ENCODE peak calls at places on chromosomes 7 and 10, in seven cellular contexts. One of them, this sample, is unnamed.

GRCh38 chr7:91846436-91846835 is 34.1 kb downstream of the MTERF1 start:
- DNase-seq in SK-N-MC: no peak
- DNase-seq in PC-3: no peak
- DNase-seq in astrocyte: peak; percentile 65
- DNase-seq in HepG2: no peak
- DNase-seq in GM23248: peak; percentile 49
- DNase-seq in neural progenitor cell: no peak
- DNase-seq in this sample: no peak

GRCh38 chr10:46229144-46229563 is 57.6 kb upstream of the ANTXRL start:
- DNase-seq in SK-N-MC: no peak
- DNase-seq in PC-3: no peak
- DNase-seq in astrocyte: no peak
- DNase-seq in HepG2: peak; percentile 46
- DNase-seq in GM23248: peak; percentile 38
- DNase-seq in neural progenitor cell: peak; percentile 78
- DNase-seq in this sample: peak; percentile 50

GRCh38 chr10:53223846-53224245 is 451.3 kb upstream of the MBL2 start:
- DNase-seq in SK-N-MC: peak; percentile 22
- DNase-seq in PC-3: no peak
- DNase-seq in astrocyte: no peak
- DNase-seq in HepG2: no peak
- DNase-seq in GM23248: no peak
- DNase-seq in neural progenitor cell: peak; percentile 78
- DNase-seq in this sample: no peak

GRCh38 chr7:55134786-55135185 is 116.0 kb downstream of the EGFR start:
- DNase-seq in SK-N-MC: no peak
- DNase-seq in PC-3: no peak
- DNase-seq in astrocyte: no peak
- DNase-seq in HepG2: no peak
- DNase-seq in GM23248: no peak
- DNase-seq in neural progenitor cell: no peak
- DNase-seq in this sample: no peak

GRCh38 chr10:132356621-132357195 is 24.7 kb downstream of the LRRC27 start:
- DNase-seq in SK-N-MC: no peak
- DNase-seq in PC-3: no peak
- DNase-seq in astrocyte: no peak
- DNase-seq in HepG2: no peak
- DNase-seq in GM23248: no peak
- DNase-seq in neural progenitor cell: no peak
- DNase-seq in this sample: no peak

GRCh38 chr10:46552526-46553237 is 3.8 kb downstream of the GPRIN2 start:
- DNase-seq in SK-N-MC: no peak
- DNase-seq in PC-3: no peak
- DNase-seq in astrocyte: no peak
- DNase-seq in HepG2: no peak
- DNase-seq in GM23248: no peak
- DNase-seq in neural progenitor cell: no peak
- DNase-seq in this sample: no peak

GRCh38 chr7:43018446-43018845 is 86.3 kb downstream of the MRPL32 start:
- DNase-seq in SK-N-MC: no peak
- DNase-seq in PC-3: peak; percentile 91
- DNase-seq in astrocyte: peak; percentile 27
- DNase-seq in HepG2: no peak
- DNase-seq in GM23248: peak; percentile 72
- DNase-seq in neural progenitor cell: no peak
- DNase-seq in this sample: no peak

GRCh38 chr10:5419466-5420094 is 7.2 kb downstream of the NET1 start:
- DNase-seq in SK-N-MC: no peak
- DNase-seq in PC-3: no peak
- DNase-seq in astrocyte: peak; percentile 65
- DNase-seq in HepG2: no peak
- DNase-seq in GM23248: no peak
- DNase-seq in neural progenitor cell: no peak
- DNase-seq in this sample: no peak

GRCh38 chr10:61503051-61503450 is 49.9 kb upstream of the TMEM26 start:
- DNase-seq in SK-N-MC: no peak
- DNase-seq in PC-3: peak; percentile 55
- DNase-seq in astrocyte: peak; percentile 43
- DNase-seq in HepG2: no peak
- DNase-seq in GM23248: peak; percentile 85
- DNase-seq in neural progenitor cell: no peak
- DNase-seq in this sample: no peak

GRCh38 chr7:52209658-52210057 is 825.8 kb upstream of the POM121L12 start:
- DNase-seq in SK-N-MC: no peak
- DNase-seq in PC-3: no peak
- DNase-seq in astrocyte: peak; percentile 18
- DNase-seq in HepG2: no peak
- DNase-seq in GM23248: no peak
- DNase-seq in neural progenitor cell: no peak
- DNase-seq in this sample: no peak

GRCh38 chr7:37208528-37208927 is 240.1 kb downstream of the ELMO1 start:
- DNase-seq in SK-N-MC: no peak
- DNase-seq in PC-3: peak; percentile 5
- DNase-seq in astrocyte: peak; percentile 38
- DNase-seq in HepG2: peak; percentile 53
- DNase-seq in GM23248: peak; percentile 33
- DNase-seq in neural progenitor cell: peak; percentile 70
- DNase-seq in this sample: peak; percentile 43

GRCh38 chr7:70040971-70041766 is 442.9 kb downstream of the AUTS2 start:
- DNase-seq in SK-N-MC: peak; percentile 66
- DNase-seq in PC-3: no peak
- DNase-seq in astrocyte: no peak
- DNase-seq in HepG2: no peak
- DNase-seq in GM23248: peak; percentile 55
- DNase-seq in neural progenitor cell: peak; percentile 31
- DNase-seq in this sample: no peak

GRCh38 chr10:131233611-131234258 is 77.8 kb downstream of the TCERG1L start:
- DNase-seq in SK-N-MC: no peak
- DNase-seq in PC-3: no peak
- DNase-seq in astrocyte: no peak
- DNase-seq in HepG2: no peak
- DNase-seq in GM23248: no peak
- DNase-seq in neural progenitor cell: no peak
- DNase-seq in this sample: no peak

DNA sequence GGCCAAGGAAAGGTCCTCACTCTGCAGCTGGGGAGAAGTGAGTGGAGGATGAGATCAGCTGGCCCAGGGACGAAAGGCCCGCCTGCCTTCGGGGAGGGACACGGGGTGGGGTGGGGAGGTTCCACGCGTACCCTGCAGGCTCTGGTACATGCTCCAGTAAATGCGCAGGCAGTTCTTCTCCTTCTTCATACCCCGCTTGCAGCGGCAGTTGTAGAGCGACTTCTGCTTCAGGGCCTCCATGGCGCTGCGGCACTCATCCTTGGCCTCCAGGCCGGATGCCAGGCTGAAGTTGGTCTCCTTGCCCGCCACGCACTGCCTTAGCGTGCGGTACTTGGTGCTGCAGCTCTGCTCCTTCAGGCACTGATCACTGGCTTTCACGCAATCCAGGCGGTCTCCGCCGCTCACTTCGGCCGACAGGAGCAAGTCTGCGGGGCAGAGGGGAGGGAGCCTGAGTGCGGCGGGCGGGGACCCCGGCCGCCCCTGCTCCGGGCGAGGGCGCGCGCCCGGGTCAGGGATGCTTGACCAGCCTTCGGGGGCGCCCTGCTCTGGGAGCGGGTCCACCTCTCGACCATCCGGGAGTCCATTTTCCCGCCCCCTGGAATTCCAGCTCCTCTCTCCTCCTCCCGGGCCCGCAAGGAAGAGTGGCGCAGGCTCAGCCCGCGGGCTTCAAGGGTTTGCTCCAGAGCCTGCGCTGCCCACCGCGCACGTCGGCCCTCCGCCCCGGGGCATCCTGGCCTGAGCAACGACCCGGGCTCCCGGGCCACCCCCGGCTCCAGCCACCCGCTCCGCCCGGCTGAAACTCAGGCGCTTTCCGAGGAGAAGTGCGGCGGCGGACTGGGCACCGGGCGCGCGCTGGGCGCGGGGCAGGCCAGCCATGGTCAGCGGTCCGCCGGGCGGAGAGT is 2.1 kb downstream of the GFRA1 start:
- DNase-seq in SK-N-MC: no peak
- DNase-seq in PC-3: no peak
- DNase-seq in astrocyte: no peak
- DNase-seq in HepG2: no peak
- DNase-seq in GM23248: peak; percentile 46
- DNase-seq in neural progenitor cell: peak; percentile 69
- DNase-seq in this sample: no peak
- TF ChIP-seq EZH2 in SK-N-MC: no peak
- TF ChIP-seq EZH2 in PC-3: no peak
- TF ChIP-seq EZH2 in astrocyte: peak; percentile 64
- TF ChIP-seq EZH2 in HepG2: no peak
- TF ChIP-seq EZH2 in GM23248: no peak
- TF ChIP-seq EZH2 in neural progenitor cell: peak; percentile 91
- TF ChIP-seq EZH2 in this sample: no peak

GRCh38 chr7:6162331-6162620 is 110.1 kb downstream of the CYTH3 start:
- DNase-seq in SK-N-MC: no peak
- DNase-seq in PC-3: no peak
- DNase-seq in astrocyte: no peak
- DNase-seq in HepG2: no peak
- DNase-seq in GM23248: no peak
- DNase-seq in neural progenitor cell: no peak
- DNase-seq in this sample: no peak
- H3K27ac ChIP-seq in SK-N-MC: no peak overlapping the region
- H3K27ac ChIP-seq in PC-3: no peak overlapping the region
- H3K27ac ChIP-seq in astrocyte: no peak overlapping the region
- H3K27ac ChIP-seq in HepG2: no peak overlapping the region
- H3K27ac ChIP-seq in GM23248: no peak overlapping the region
- H3K27ac ChIP-seq in neural progenitor cell: no peak overlapping the region
- H3K27ac ChIP-seq in this sample: no peak overlapping the region

DNA sequence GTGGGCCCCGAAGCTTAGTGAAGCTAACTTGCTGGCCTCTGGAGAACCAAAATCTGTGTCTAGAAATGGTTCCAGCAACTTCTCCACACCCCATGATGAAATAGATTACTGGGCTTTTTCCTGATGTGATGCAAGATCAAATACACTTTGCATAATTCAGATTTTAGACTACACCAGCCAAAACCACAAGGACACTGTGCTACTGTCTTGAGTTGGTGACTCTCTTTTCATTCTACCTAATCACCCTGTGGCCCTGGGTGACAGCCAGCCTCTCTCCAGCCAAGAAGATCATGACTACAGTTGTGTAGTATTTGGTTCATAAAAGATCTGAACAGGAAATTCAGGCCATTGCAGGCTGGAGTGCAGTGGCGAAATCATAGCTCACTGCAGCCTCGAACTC is 22.2 kb downstream of the AZGP1 start:
- DNase-seq in SK-N-MC: no peak
- DNase-seq in PC-3: peak; percentile 36
- DNase-seq in astrocyte: no peak
- DNase-seq in HepG2: no peak
- DNase-seq in GM23248: peak; percentile 81
- DNase-seq in neural progenitor cell: no peak
- DNase-seq in this sample: peak; percentile 14
- H3K9ac ChIP-seq in SK-N-MC: no peak overlapping the region
- H3K9ac ChIP-seq in PC-3: no peak overlapping the region
- H3K9ac ChIP-seq in astrocyte: no peak overlapping the region
- H3K9ac ChIP-seq in HepG2: no peak overlapping the region
- H3K9ac ChIP-seq in GM23248: no peak overlapping the region
- H3K9ac ChIP-seq in neural progenitor cell: no peak overlapping the region
- H3K9ac ChIP-seq in this sample: no peak overlapping the region

GRCh38 chr10:117130862-117131389 is 7.1 kb downstream of the VAX1 start:
- DNase-seq in SK-N-MC: no peak
- DNase-seq in PC-3: no peak
- DNase-seq in astrocyte: no peak
- DNase-seq in HepG2: no peak
- DNase-seq in GM23248: no peak
- DNase-seq in neural progenitor cell: no peak
- DNase-seq in this sample: no peak

GRCh38 chr10:117134084-117135025 is 3.7 kb downstream of the VAX1 start:
- DNase-seq in SK-N-MC: no peak
- DNase-seq in PC-3: no peak
- DNase-seq in astrocyte: no peak
- DNase-seq in HepG2: no peak
- DNase-seq in GM23248: peak; percentile 41
- DNase-seq in neural progenitor cell: peak; percentile 82
- DNase-seq in this sample: no peak

GRCh38 chr10:117131390-117132327 is 6.4 kb downstream of the VAX1 start:
- DNase-seq in SK-N-MC: no peak
- DNase-seq in PC-3: no peak
- DNase-seq in astrocyte: no peak
- DNase-seq in HepG2: no peak
- DNase-seq in GM23248: no peak
- DNase-seq in neural progenitor cell: peak; percentile 65
- DNase-seq in this sample: no peak

GRCh38 chr10:117133273-117134083 is 4.6 kb downstream of the VAX1 start:
- DNase-seq in SK-N-MC: no peak
- DNase-seq in PC-3: no peak
- DNase-seq in astrocyte: no peak
- DNase-seq in HepG2: no peak
- DNase-seq in GM23248: no peak
- DNase-seq in neural progenitor cell: peak; percentile 58
- DNase-seq in this sample: no peak

DNA sequence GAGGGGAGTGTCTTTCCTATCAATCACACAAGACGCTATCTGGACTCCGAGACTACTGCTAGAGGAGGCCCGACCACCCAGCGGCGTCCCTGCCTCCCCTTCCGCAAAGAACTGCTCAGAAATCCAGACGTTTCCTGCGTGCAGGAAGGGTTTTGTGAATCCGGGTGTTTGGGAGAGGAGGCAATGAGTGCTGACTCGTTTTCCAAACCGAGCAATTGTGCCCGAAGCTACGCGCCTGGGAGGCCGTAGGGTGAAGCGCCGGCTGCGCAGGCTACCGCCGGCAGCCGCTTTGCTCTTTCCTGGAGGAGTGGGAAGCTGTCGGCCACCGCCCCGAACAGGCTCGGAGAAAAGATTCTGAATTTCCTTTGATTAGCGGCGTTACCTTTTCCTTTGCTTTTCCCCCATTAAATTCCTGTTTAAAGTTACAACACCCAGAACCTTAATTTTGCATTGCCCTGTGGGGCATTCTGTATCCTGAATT is 5.3 kb downstream of the VAX1 start:
- DNase-seq in SK-N-MC: no peak
- DNase-seq in PC-3: no peak
- DNase-seq in astrocyte: no peak
- DNase-seq in HepG2: no peak
- DNase-seq in GM23248: no peak
- DNase-seq in neural progenitor cell: peak; percentile 76
- DNase-seq in this sample: no peak
- TF ChIP-seq EZH2 in SK-N-MC: no peak
- TF ChIP-seq EZH2 in PC-3: no peak
- TF ChIP-seq EZH2 in astrocyte: peak; percentile 46
- TF ChIP-seq EZH2 in HepG2: no peak
- TF ChIP-seq EZH2 in GM23248: no peak
- TF ChIP-seq EZH2 in neural progenitor cell: no peak
- TF ChIP-seq EZH2 in this sample: no peak

GRCh38 chr7:21500117-21500516 is 42.7 kb upstream of the DNAH11 start:
- DNase-seq in SK-N-MC: no peak
- DNase-seq in PC-3: no peak
- DNase-seq in astrocyte: no peak
- DNase-seq in HepG2: no peak
- DNase-seq in GM23248: no peak
- DNase-seq in neural progenitor cell: no peak
- DNase-seq in this sample: no peak

DNA sequence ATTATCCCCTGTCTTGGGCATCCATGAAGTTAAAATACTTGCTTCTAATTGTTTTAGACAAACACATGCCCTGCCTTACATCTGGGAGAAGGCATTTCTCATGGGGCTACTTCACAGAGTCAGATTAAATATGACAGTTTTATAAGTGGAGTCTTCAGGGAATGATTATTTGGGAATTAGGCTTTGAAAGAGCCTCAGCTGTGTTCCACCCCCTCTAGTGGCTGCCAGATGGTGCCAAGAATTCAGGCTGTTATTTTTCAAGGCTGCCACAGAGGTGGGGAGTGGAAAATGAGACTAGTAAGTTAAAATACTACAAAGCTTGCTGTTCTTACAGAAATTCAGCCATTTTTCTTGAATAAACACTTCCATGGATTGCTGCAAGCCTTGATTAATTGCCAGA is 45.8 kb upstream of the DNAH11 start:
- DNase-seq in SK-N-MC: no peak
- DNase-seq in PC-3: no peak
- DNase-seq in astrocyte: no peak
- DNase-seq in HepG2: no peak
- DNase-seq in GM23248: peak; percentile 55
- DNase-seq in neural progenitor cell: no peak
- DNase-seq in this sample: no peak
- H3K27ac ChIP-seq in SK-N-MC: no peak overlapping the region
- H3K27ac ChIP-seq in PC-3: no peak overlapping the region
- H3K27ac ChIP-seq in astrocyte: no peak overlapping the region
- H3K27ac ChIP-seq in HepG2: no peak overlapping the region
- H3K27ac ChIP-seq in GM23248: no peak overlapping the region
- H3K27ac ChIP-seq in neural progenitor cell: no peak overlapping the region
- H3K27ac ChIP-seq in this sample: no peak overlapping the region

This sample was measured in DND-41.